ENCODE peak calls at places on chromosome 11, in four cellular contexts. T is HCT116, N is heart right ventricle, V is A549. S is an unnamed sample. For H3K9me3, the result is how much of the 10 kb centered on the place peaks cover.

GRCh38 chr11:35982061-35982460 is 38.2 kb downstream of the LDLRAD3 start:
- DNase-seq in V (no peak), T (no peak), N (no peak), S (no peak)

GRCh38 chr11:91326751-91327150 is 897.9 kb upstream of the FAT3 start:
- DNase-seq in V (no peak), N (no peak), T (no peak), S (no peak)

GRCh38 chr11:65524010-65524746 is 705 bp upstream of the SCYL1 start:
- DNase-seq in V (no peak), T (no peak), N (peak), S (peak)

GRCh38 chr11:88102595-88102929 is 72.7 kb downstream of the RAB38 start:
- DNase-seq in N (no peak), T (no peak), V (no peak), S (no peak)

GRCh38 chr11:40384991-40385390 is 1074.5 kb downstream of the LRRC4C start:
- DNase-seq in T (no peak), N (no peak), V (no peak), S (no peak)

GRCh38 chr11:1542267-1542666 is 29.8 kb downstream of the DUSP8 start:
- DNase-seq in N (no peak), T (no peak), V (no peak), S (peak)

GRCh38 chr11:25876456-25876965 is 455.4 kb upstream of the ANO3 start:
- DNase-seq in V (no peak), N (no peak), T (no peak), S (no peak)

GRCh38 chr11:129280027-129280811 is 88.1 kb upstream of the ARHGAP32 start:
- DNase-seq in N (no peak), T (no peak), V (no peak), S (no peak)

GRCh38 chr11:114085965-114086364 is 26.5 kb downstream of the ZBTB16 start:
- DNase-seq in V (no peak), N (no peak), T (no peak), S (no peak)

GRCh38 chr11:110645253-110645652 is 67.0 kb downstream of the ARHGAP20 start:
- DNase-seq in T (no peak), V (no peak), N (no peak), S (no peak)

GRCh38 chr11:33379931-33380330 is 122.8 kb downstream of the HIPK3 start:
- DNase-seq in V (no peak), N (no peak), T (no peak), S (no peak)

GRCh38 chr11:129458756-129459535 is 83.3 kb downstream of the BARX2 start:
- DNase-seq in V (no peak), N (no peak), T (no peak), S (no peak)

GRCh38 chr11:72321381-72321996 is 77.5 kb upstream of the PHOX2A start:
- DNase-seq in V (peak), N (no peak), T (no peak), S (no peak)

DNA sequence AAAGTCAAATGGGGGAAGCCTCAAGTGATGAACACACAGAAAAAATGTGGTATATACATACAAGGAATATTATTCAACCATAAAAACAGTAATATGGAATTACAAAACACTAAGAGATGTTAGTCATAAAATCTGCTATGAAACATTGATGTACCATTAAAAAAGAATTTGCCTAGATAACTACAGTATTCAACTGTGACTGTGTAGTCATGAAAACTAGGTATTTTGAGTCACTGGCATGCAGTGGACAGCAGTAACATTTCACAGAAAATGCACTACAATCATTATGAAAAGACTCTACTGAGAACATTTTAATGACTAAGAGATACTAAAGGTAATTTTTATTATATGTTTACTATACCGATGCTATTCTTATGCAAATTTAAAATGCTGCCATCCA is 11.7 kb downstream of the ZNF195 start:
- DNase-seq in N (no peak), V (no peak), T (no peak), S (no peak)
- H3K9me3 ChIP-seq in N (under half), V (half or more), T (under half), S (under half)

GRCh38 chr11:83629775-83630174 is 343.6 kb upstream of the CCDC90B start:
- DNase-seq in N (no peak), V (no peak), T (no peak), S (no peak)

GRCh38 chr11:83625336-83625735 is 339.2 kb upstream of the CCDC90B start:
- DNase-seq in T (no peak), N (no peak), V (no peak), S (no peak)

GRCh38 chr11:83628622-83629347 is 342.6 kb upstream of the CCDC90B start:
- DNase-seq in V (no peak), N (no peak), T (no peak), S (no peak)
- H3K27ac ChIP-seq in V (no peak), N (no peak), T (no peak), S (no peak)

DNA sequence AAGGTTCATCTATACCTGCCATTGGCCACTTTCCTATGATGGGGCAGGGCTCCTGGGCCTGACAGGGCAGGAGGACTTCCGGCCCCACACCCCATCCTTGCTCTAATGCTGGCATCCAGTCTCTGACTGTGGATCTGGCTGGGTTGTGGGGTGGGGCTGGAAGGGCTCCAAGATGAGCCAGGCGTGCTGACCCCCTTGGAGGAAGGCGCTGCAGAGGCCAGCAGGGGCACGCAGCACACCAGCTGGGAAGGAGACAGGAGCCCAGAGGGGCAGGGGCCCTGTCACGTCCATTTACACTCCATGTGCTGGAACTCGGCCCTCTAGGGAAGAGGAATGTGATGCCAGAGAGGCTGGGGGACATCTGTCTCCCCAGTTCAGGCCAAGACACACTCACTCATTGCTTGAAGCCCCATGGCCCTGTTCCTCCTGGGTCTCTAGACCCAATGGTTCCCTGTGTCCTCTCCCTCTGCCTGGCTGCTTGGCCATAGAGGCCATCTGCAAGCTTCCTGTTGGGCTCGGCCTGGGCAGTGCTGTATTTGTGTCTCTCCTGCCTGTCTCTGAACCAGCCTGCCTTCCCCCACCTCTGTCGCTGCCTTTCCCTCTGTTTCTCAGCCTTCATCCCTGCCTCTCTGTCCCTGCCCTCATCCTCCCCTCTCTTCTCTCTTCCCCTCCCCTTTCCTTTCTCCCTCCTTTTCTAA is 67.5 kb upstream of the NECTIN1 start:
- DNase-seq in N (no peak), V (no peak), T (no peak), S (no peak)
- TF ChIP-seq CTCF in N (no peak), V (no peak), T (no peak), S (no peak)

DNA sequence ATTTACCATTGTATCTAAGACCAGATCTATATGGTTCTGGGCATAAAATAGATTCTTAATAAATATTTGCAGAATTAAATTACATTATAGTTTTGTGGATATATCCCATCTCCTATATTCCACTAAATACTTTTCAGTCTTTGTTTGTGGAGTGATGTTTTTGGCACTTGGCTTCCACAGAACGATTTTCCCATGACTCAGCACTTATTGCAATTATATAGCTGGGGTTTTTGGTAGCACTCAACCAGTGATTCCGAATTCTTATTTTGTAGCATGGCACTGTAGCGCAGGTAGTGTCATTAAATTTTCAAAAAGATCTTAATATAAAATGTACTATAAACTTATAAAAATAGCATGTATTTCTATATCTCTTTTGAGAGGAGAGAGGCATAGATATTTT is 221.2 kb downstream of the TRPC6 start:
- DNase-seq in N (no peak), T (no peak), V (no peak), S (no peak)
- H3K9me3 ChIP-seq in N (under half), T (under half), V (under half), S (under half)

DNA sequence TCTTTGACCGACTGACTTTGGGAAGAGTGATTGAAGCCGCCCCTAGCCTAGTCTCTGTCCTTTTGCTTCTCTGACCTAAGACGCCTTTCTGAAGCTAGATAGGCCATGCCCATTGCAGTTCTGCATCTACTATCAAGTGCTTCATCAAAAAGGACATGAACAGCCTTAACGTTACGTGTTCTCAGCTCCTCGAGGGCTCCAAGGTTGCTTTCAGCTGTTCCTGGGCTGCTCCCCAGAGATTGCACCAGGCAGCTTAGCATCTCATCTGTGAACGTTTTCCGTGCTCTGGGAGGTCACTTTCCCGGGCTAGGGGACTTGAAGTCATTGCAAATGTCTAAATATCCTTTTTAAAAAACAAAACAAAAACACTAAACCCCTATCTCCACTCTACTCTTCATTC is 13.9 kb downstream of the MICAL2 start:
- DNase-seq in T (no peak), V (no peak), N (no peak), S (no peak)
- H3K27ac ChIP-seq in T (no peak), V (peak), N (peak), S (peak)

GRCh38 chr11:19679952-19680823 is 32.4 kb upstream of the NAV2 start:
- DNase-seq in V (peak), N (peak), T (peak), S (peak)
- TF ChIP-seq CTCF in V (no peak), N (no peak), T (no peak), S (peak)

DNA sequence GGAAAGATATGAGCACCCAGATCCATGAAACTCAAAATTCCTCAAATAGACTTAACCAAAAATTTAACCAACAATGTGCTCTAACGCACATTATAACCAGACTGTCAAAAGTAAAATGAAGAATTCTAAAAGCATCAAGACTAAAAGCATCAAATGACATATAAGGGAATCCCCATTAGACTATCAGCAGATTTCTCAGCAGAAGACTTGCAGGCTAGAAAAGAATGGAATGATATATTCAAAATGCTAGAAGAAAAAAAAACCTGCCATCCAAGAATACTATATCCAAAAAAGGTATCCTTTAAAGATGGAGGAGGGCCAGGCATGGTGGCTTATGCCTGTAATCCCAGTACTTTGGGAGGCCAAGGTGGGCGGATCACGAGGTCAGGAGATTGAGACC is 117.5 kb upstream of the UBASH3B start:
- DNase-seq in N (no peak), V (no peak), T (no peak), S (no peak)
- H3K9me3 ChIP-seq in N (under half), V (under half), T (under half), S (under half)

GRCh38 chr11:13465909-13466371 is 2.9 kb upstream of the BTBD10 start:
- DNase-seq in N (no peak), T (peak), V (peak), S (no peak)

GRCh38 chr11:13463779-13464290 is 813 bp upstream of the BTBD10 start:
- DNase-seq in V (peak), N (no peak), T (no peak), S (no peak)

GRCh38 chr11:13461291-13461690 is 1.7 kb downstream of the BTBD10 start:
- DNase-seq in V (no peak), T (no peak), N (no peak), S (no peak)

GRCh38 chr11:13462311-13462927 is 603 bp downstream of the BTBD10 start:
- DNase-seq in T (peak), V (peak), N (peak), S (peak)

DNA sequence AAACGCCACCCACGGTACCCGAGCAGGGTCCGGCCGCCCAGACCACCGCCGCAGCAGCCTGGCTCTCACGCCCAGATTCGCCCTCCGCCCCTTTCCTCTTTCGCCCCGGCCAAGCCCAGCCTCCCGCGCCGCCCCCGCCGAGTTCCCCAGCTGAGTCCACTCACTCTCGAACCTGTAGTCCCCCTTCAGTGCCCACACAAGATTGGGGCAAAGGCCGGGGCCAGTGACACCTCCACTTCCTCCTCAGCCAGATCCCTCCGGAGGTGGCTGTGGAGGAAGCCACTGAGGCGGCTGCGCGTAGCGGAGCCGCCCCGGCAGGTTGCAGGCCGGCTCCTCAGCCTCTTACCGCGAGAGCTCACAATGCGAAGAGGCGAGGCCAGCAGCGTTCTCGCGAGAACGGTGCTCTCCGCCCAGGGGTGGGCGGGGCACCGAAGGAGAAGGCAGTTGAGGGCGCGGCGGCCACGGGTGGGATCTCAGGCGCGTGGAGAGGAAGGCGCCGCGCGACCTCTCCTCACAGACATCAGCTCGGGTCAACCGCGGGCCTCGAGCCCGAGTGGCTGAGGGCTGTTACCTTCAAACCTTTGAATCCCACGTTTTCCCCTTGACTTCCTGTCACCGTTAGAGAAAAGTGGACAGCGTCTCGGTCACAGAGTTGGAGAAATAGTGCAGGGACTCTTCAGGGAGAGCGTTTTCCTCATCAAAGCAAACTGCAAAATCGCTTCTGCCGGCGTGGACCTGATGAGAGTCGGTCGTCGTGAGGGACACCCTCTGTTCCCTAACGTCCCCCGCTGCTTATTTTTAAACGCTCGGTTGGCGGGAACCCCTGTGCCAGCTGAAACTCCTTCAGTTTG is at the start of gene BTBD10:
- DNase-seq in T (peak), N (peak), V (peak), S (peak)
- H3K27ac ChIP-seq in T (peak), N (peak), V (peak), S (peak)

S was measured in left lung.